ENCODE peak calls at places on chromosomes 11 and 22, in nine cellular contexts. X, Y, G, F, Q, M, T, V and U are unnamed samples.

GRCh38 chr11:33463059-33463458 is 205.9 kb downstream of the HIPK3 start:
- DNase-seq in X (no peak), Y (no peak), G (no peak), F (no peak), Q (no peak), M (no peak), T (no peak), V (peak; percentile 42), U (no peak)

GRCh38 chr11:47270331-47271271 is 668 bp downstream of the MADD start:
- DNase-seq in X (peak; percentile 67), Y (no peak), G (peak; percentile 46), F (peak; percentile 55), Q (peak; percentile 39), M (no peak), T (peak; percentile 53), V (peak; percentile 64), U (no peak)

GRCh38 chr11:11510939-11511338 is 110.9 kb downstream of the GALNT18 start:
- DNase-seq in X (no peak), Y (peak; percentile 46), G (peak; percentile 39), F (no peak), Q (peak; percentile 57), M (no peak), T (no peak), V (peak; percentile 63), U (peak; percentile 12)

GRCh38 chr22:46639843-46640242 is 19.7 kb downstream of the GRAMD4 start:
- DNase-seq in X (no peak), Y (no peak), G (no peak), F (no peak), Q (no peak), M (no peak), T (no peak), V (no peak), U (no peak)

GRCh38 chr11:60918251-60918940 is 4.4 kb downstream of the TMEM109 start:
- DNase-seq in X (no peak), Y (no peak), G (no peak), F (no peak), Q (no peak), M (no peak), T (no peak), V (no peak), U (no peak)

GRCh38 chr11:63613517-63614135 is 607 bp downstream of the PLAAT3 start:
- DNase-seq in X (peak; percentile 79), Y (peak; percentile 62), G (peak; percentile 43), F (no peak), Q (peak; percentile 70), M (no peak), T (peak; percentile 40), V (no peak), U (no peak)

GRCh38 chr11:90218606-90219005 is 4.2 kb downstream of the CHORDC1 start:
- DNase-seq in X (peak; percentile 63), Y (peak; percentile 55), G (no peak), F (no peak), Q (peak; percentile 36), M (no peak), T (no peak), V (no peak), U (no peak)

GRCh38 chr11:71246559-71246958 is 5.8 kb downstream of the SHANK2 start:
- DNase-seq in X (no peak), Y (peak; percentile 68), G (no peak), F (no peak), Q (no peak), M (no peak), T (no peak), V (no peak), U (no peak)

GRCh38 chr11:86459682-86460460 is 85.2 kb downstream of the CCDC81 start:
- DNase-seq in X (no peak), Y (no peak), G (peak; percentile 82), F (no peak), Q (peak; percentile 53), M (peak; percentile 68), T (no peak), V (peak; percentile 95), U (peak; percentile 88)

GRCh38 chr22:38226853-38227649 is 25.3 kb downstream of the MAFF start:
- DNase-seq in X (no peak), Y (no peak), G (no peak), F (no peak), Q (no peak), M (no peak), T (no peak), V (no peak), U (no peak)

GRCh38 chr22:19136915-19137314 is 5.8 kb downstream of the TSSK2 start:
- DNase-seq in X (no peak), Y (no peak), G (no peak), F (no peak), Q (no peak), M (no peak), T (no peak), V (no peak), U (no peak)

GRCh38 chr11:34595391-34595790 is 25.5 kb upstream of the EHF start:
- DNase-seq in X (no peak), Y (no peak), G (peak; percentile 30), F (no peak), Q (no peak), M (no peak), T (no peak), V (no peak), U (no peak)

GRCh38 chr11:61507962-61508824 is at the start of gene LRRC10B:
- DNase-seq in X (peak; percentile 71), Y (peak; percentile 96), G (peak; percentile 40), F (no peak), Q (peak; percentile 71), M (no peak), T (peak; percentile 84), V (no peak), U (no peak)

GRCh38 chr11:96113100-96113710 is 189.3 kb upstream of the MTMR2 start:
- DNase-seq in X (no peak), Y (no peak), G (no peak), F (no peak), Q (no peak), M (no peak), T (no peak), V (peak; percentile 78), U (no peak)

DNA sequence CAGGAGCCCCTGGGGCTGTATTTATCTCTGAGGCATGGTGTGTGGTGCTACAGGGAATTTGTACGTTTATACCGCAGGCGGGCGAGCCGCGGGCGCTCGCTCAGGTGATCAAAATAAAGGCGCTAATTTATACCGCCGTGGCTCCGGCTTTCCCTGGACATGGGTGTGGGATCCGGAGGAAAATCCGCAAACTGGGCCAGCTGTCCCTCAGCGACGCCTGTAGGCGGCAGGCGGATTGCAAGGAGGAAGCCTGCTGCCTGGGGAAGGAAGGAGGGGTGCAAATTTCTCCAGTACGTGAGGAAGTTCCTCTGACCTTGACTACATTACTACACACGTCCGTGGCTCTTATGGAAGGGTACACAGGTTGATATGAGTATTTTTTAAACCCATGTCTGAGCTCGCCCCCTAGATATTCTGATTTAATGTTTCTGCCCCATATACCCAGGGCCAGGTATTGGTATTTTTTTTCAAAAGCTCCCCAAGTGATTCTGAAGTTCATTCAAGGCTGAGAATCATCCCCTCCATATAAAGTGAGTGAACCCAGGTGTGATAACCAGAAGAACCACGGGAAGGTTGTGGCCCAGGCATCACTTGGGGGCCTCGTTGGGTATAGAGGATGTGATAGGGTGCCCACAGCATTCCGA is 2.8 kb downstream of the MYOD1 start:
- DNase-seq in X (no peak), Y (peak; percentile 70), G (no peak), F (no peak), Q (no peak), M (no peak), T (no peak), V (peak; percentile 27), U (no peak)
- TF ChIP-seq CTCF in X (peak; percentile 11), Y (peak; percentile 62), G (peak; percentile 21), F (no peak), Q (no peak), M (peak; percentile 53), T (no peak), V (peak; percentile 43), U (peak; percentile 35)

GRCh38 chr11:57549983-57550382 is 12.6 kb downstream of the SMTNL1 start:
- DNase-seq in X (no peak), Y (no peak), G (no peak), F (no peak), Q (no peak), M (no peak), T (no peak), V (no peak), U (no peak)

GRCh38 chr11:57551941-57552340 is 14.5 kb downstream of the SMTNL1 start:
- DNase-seq in X (no peak), Y (no peak), G (peak; percentile 78), F (no peak), Q (no peak), M (no peak), T (no peak), V (no peak), U (no peak)

GRCh38 chr11:57556041-57556440 is 11.4 kb downstream of the UBE2L6 start:
- DNase-seq in X (no peak), Y (no peak), G (no peak), F (no peak), Q (no peak), M (no peak), T (no peak), V (no peak), U (no peak)

GRCh38 chr11:57555393-57555792 is 12.1 kb downstream of the UBE2L6 start:
- DNase-seq in X (no peak), Y (no peak), G (no peak), F (no peak), Q (no peak), M (no peak), T (no peak), V (no peak), U (no peak)

DNA sequence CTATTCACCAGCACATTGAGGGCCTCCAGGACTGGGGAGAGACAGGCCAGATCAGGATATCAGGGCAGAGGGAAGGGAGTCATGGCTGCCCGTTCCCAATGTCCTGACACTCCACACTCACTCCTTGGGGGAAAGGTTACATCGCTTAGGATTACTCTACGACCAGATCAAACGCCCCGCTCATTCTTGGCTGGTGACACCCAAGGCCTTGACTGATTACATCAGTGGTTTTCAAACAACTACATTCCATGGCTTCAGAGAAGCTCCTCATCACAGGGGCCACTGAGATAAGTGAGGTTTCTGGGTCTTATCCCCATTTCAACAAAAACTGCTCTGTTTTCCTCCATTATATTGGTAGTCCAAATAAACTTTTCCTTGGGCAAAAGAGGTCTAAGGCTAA is 15.0 kb downstream of the UBE2L6 start:
- DNase-seq in X (no peak), Y (no peak), G (no peak), F (no peak), Q (no peak), M (no peak), T (no peak), V (no peak), U (no peak)
- H3K36me3 ChIP-seq in X (peaks cover 83% of the 10 kb centered on the region), Y (no peaks in the 10 kb centered on the region), G (no peaks in the 10 kb centered on the region), F (peaks cover 58% of the 10 kb centered on the region), Q (peaks cover 96% of the 10 kb centered on the region), M (peaks cover 7% of the 10 kb centered on the region), T (peaks cover 7% of the 10 kb centered on the region), V (peaks cover 17% of the 10 kb centered on the region), U (no peaks in the 10 kb centered on the region)

DNA sequence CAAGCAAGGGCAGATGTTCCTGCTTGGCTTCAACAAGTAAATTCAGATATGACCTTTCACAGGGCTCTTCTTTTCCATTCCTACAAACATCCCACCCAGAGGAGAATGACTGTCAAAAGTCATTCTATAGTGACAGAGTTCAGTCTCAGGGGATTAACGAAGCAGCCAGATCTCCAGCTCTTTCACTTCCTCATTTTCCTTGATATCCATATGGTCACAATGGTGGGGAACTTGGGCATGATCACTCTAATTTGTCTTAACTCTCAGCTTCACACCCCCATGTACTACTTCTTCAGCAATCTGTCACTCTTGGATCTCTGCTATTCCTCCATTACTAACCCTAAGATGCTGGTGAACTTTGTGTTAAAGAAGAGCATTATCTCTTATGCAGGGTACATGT is 15.0 kb upstream of the OR8B8 start:
- DNase-seq in X (no peak), Y (no peak), G (no peak), F (no peak), Q (no peak), M (no peak), T (no peak), V (no peak), U (no peak)
- H3K4me3 ChIP-seq in X (no peak overlapping the region), Y (no peak overlapping the region), G (no peak overlapping the region), F (no peak overlapping the region), Q (no peak overlapping the region), M (no peak overlapping the region), T (no peak overlapping the region), V (no peak overlapping the region), U (no peak overlapping the region)

GRCh38 chr11:16763746-16764145 is 25.3 kb downstream of the C11orf58 start:
- DNase-seq in X (no peak), Y (no peak), G (no peak), F (no peak), Q (no peak), M (no peak), T (no peak), V (no peak), U (no peak)
- TF ChIP-seq CTCF in X (no peak), Y (no peak), G (no peak), F (no peak), Q (no peak), M (no peak), T (no peak), V (no peak), U (no peak)